ENCODE peak calls at places on chromosomes 4 and X, in five cellular contexts. Y is glutamatergic neuron; X is MM.1S; T is activated CD8-positive, alpha-beta memory T cell treated with anti-CD3 and anti-CD28 coated beads for 1 hour; F is Kasumi-1. E is an unnamed sample.

GRCh38 chrX:144219035-144219434 is 335.2 kb downstream of the UBE2NL start:
- DNase-seq in X (no peak), F (no peak), Y (no peak), T (no peak), E (peak)

GRCh38 chrX:46770817-46771163 is 11.9 kb upstream of the SLC9A7 start:
- DNase-seq in X (no peak), Y (no peak), F (no peak), T (no peak), E (no peak)

GRCh38 chr4:169620846-169621228 is 459 bp downstream of the CLCN3 start:
- DNase-seq in F (no peak), X (peak), T (no peak), Y (no peak), E (no peak)

GRCh38 chr4:176376032-176376614 is 56.4 kb downstream of the SPCS3 start:
- DNase-seq in T (no peak), Y (no peak), F (peak), X (peak), E (peak)

GRCh38 chrX:146907391-146908240 is 93.1 kb upstream of the CXorf51A start:
- DNase-seq in F (no peak), X (no peak), T (no peak), Y (no peak), E (no peak)

GRCh38 chr4:82865592-82865991 is 25.4 kb downstream of the SEC31A start:
- DNase-seq in T (no peak), Y (no peak), X (peak), F (peak), E (no peak)

GRCh38 chrX:151161690-151162089 is 14.7 kb upstream of the GPR50 start:
- DNase-seq in F (no peak), X (no peak), Y (no peak), T (no peak), E (no peak)

GRCh38 chrX:119541188-119541587 is 24.0 kb downstream of the STEEP1 start:
- DNase-seq in F (no peak), Y (no peak), X (no peak), T (no peak), E (peak)

GRCh38 chrX:115665122-115665521 is 104.1 kb downstream of the PLS3 start:
- DNase-seq in X (no peak), T (no peak), Y (no peak), F (no peak), E (no peak)

GRCh38 chr4:102348701-102349100 is 3.4 kb upstream of the SLC39A8 start:
- DNase-seq in F (no peak), Y (no peak), X (no peak), T (no peak), E (no peak)

GRCh38 chr4:66178901-66179300 is 508.6 kb upstream of the EPHA5 start:
- DNase-seq in T (no peak), Y (no peak), X (no peak), F (no peak), E (peak)

GRCh38 chr4:119028296-119028695 is 107.3 kb upstream of the MYOZ2 start:
- DNase-seq in T (no peak), Y (no peak), X (no peak), F (no peak), E (no peak)